ENCODE peak calls at places on chromosomes 13 and 19, in four cellular contexts. One of them, this sample, is unnamed. For H3K4me1, the result is how much of the 10 kb centered on the place peaks cover.

GRCh38 chr13:99605417-99606321 is 104.4 kb downstream of the TM9SF2 start:
- DNase-seq in IMR-90: no peak
- DNase-seq in OCI-LY7: peak
- DNase-seq in CD8-positive, alpha-beta memory T cell: peak
- DNase-seq in this sample: peak

GRCh38 chr19:57319869-57320179 is 448 bp upstream of the ZNF543 start:
- DNase-seq in OCI-LY7: no peak
- DNase-seq in IMR-90: no peak
- DNase-seq in CD8-positive, alpha-beta memory T cell: no peak
- DNase-seq in this sample: no peak

GRCh38 chr13:75305057-75305456 is 176.9 kb downstream of the TBC1D4 start:
- DNase-seq in IMR-90: no peak
- DNase-seq in OCI-LY7: no peak
- DNase-seq in CD8-positive, alpha-beta memory T cell: no peak
- DNase-seq in this sample: no peak

GRCh38 chr13:44648392-44649117 is 72.4 kb upstream of the TSC22D1 start:
- DNase-seq in OCI-LY7: no peak
- DNase-seq in IMR-90: no peak
- DNase-seq in CD8-positive, alpha-beta memory T cell: no peak
- DNase-seq in this sample: no peak

GRCh38 chr19:5503598-5503997 is 48.4 kb downstream of the ZNRF4 start:
- DNase-seq in OCI-LY7: no peak
- DNase-seq in CD8-positive, alpha-beta memory T cell: no peak
- DNase-seq in IMR-90: no peak
- DNase-seq in this sample: no peak

GRCh38 chr19:28294395-28294794 is 918.6 kb downstream of the UQCRFS1 start:
- DNase-seq in IMR-90: no peak
- DNase-seq in OCI-LY7: no peak
- DNase-seq in CD8-positive, alpha-beta memory T cell: no peak
- DNase-seq in this sample: peak

GRCh38 chr19:32652893-32653625 is 21.9 kb downstream of the ANKRD27 start:
- DNase-seq in OCI-LY7: no peak
- DNase-seq in IMR-90: peak
- DNase-seq in CD8-positive, alpha-beta memory T cell: no peak
- DNase-seq in this sample: peak

GRCh38 chr19:13849277-13849676 is 27.7 kb upstream of the NANOS3 start:
- DNase-seq in IMR-90: no peak
- DNase-seq in OCI-LY7: no peak
- DNase-seq in CD8-positive, alpha-beta memory T cell: no peak
- DNase-seq in this sample: no peak

GRCh38 chr19:15317392-15318011 is 14.8 kb downstream of the BRD4 start:
- DNase-seq in CD8-positive, alpha-beta memory T cell: no peak
- DNase-seq in IMR-90: peak
- DNase-seq in OCI-LY7: no peak
- DNase-seq in this sample: peak

GRCh38 chr13:81140675-81141074 is 799.7 kb upstream of the SPRY2 start:
- DNase-seq in CD8-positive, alpha-beta memory T cell: no peak
- DNase-seq in IMR-90: no peak
- DNase-seq in OCI-LY7: no peak
- DNase-seq in this sample: no peak
- H3K27ac ChIP-seq in CD8-positive, alpha-beta memory T cell: no peak
- H3K27ac ChIP-seq in IMR-90: no peak
- H3K27ac ChIP-seq in OCI-LY7: no peak
- H3K27ac ChIP-seq in this sample: no peak

DNA sequence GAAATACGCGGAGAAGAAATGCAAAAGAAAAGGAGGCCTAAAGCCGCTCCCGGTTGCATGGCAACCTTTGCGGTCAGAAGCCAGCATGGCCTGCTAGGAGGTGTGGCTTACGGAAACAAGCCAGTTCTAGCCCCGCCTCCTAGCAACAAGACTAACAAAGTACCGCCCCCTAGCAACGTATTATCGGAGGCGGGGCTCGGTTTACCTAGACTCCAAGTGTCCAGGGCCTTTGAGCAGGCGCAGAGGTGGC is 438 bp upstream of the CYTH2 start:
- DNase-seq in IMR-90: no peak
- DNase-seq in CD8-positive, alpha-beta memory T cell: no peak
- DNase-seq in OCI-LY7: no peak
- DNase-seq in this sample: no peak
- H3K4me3 ChIP-seq in IMR-90: peak
- H3K4me3 ChIP-seq in CD8-positive, alpha-beta memory T cell: peak
- H3K4me3 ChIP-seq in OCI-LY7: peak
- H3K4me3 ChIP-seq in this sample: peak

GRCh38 chr19:49152218-49152550 is 3.0 kb downstream of the HRC start:
- DNase-seq in IMR-90: no peak
- DNase-seq in OCI-LY7: no peak
- DNase-seq in CD8-positive, alpha-beta memory T cell: no peak
- DNase-seq in this sample: no peak

GRCh38 chr19:49150106-49150943 is 4.9 kb downstream of the HRC start:
- DNase-seq in IMR-90: peak
- DNase-seq in CD8-positive, alpha-beta memory T cell: peak
- DNase-seq in OCI-LY7: peak
- DNase-seq in this sample: peak

GRCh38 chr19:49150944-49151243 is 4.3 kb downstream of the HRC start:
- DNase-seq in OCI-LY7: no peak
- DNase-seq in IMR-90: no peak
- DNase-seq in CD8-positive, alpha-beta memory T cell: no peak
- DNase-seq in this sample: no peak

GRCh38 chr19:49153167-49153809 is 1.9 kb downstream of the HRC start:
- DNase-seq in OCI-LY7: no peak
- DNase-seq in CD8-positive, alpha-beta memory T cell: no peak
- DNase-seq in IMR-90: no peak
- DNase-seq in this sample: no peak

DNA sequence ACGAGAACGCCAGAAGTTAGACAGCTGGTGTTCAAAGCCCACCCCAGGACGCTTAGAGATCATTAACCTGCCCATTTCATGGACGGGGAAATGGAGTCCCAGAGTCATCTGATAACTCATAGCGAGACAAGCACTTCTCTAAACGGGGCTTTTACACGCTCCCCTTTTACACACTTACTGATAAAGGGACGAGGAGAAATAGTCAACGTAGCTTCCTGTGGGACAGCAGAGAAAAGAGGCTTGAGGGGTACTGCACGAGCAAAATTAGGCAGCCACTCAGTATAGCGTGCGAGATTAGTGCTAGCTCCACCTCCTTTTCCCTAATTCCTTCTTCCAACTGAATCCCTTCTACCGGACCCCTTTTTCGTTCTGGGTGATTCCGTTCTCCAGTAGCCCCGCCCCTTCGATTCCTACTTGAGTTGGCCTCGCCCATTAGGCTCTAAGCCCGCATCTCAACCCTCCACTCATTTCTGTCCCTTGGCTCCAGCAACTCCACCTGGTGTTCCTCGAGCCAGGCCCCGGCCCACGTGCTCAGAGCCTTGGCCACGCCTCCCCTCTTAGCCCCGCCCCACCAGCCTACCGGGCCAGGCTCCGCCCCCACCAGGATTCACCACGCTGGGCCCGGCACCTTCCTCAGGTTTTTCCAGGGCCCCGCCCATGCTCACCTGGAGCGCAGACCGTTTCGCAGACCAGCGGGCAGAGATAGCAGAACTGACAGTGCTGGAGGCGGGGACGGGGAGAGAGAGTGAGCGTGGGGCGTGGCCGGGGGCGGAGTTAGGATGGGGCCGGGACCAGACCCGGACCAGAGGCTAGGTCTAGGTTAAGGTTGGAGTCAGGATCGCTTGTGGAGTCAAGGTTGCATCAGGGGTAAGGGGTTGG is 3.6 kb downstream of the HRC start:
- DNase-seq in CD8-positive, alpha-beta memory T cell: peak
- DNase-seq in IMR-90: peak
- DNase-seq in OCI-LY7: peak
- DNase-seq in this sample: peak
- H3K4me1 ChIP-seq in CD8-positive, alpha-beta memory T cell: under half
- H3K4me1 ChIP-seq in IMR-90: under half
- H3K4me1 ChIP-seq in OCI-LY7: under half
- H3K4me1 ChIP-seq in this sample: under half

DNA sequence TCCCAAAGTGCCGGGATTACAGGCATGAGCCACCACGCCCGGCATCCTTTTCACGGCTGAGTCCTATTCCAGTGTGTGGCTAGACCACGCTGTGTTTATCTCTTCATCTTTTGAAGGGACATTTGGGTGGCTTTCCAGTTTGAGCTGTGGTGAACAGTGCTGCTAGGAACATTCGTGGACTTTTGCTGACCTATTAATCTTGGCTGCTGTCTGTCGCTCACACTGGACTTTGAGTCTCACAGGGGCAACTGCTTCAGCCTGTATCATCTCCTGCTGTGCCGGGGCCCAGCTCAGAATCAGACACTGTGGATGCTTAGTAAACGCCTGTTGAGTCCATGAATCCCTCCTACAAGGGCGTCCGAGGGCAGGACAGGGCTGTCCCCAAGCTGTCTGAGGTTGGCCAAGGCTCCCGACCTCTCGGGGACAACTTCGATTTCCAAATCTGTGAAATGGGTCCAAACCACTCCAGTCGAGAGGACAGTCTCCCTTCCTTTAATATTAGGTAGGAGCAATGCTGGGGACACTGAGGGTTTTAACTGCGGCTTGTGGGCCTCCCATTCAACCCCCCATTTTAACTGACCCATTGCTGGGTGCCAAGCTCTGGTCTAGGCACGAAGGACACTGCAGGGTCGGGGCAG is 48.4 kb downstream of the SMIM24 start:
- DNase-seq in CD8-positive, alpha-beta memory T cell: no peak
- DNase-seq in OCI-LY7: no peak
- DNase-seq in IMR-90: no peak
- DNase-seq in this sample: no peak
- H3K27ac ChIP-seq in CD8-positive, alpha-beta memory T cell: no peak
- H3K27ac ChIP-seq in OCI-LY7: no peak
- H3K27ac ChIP-seq in IMR-90: no peak
- H3K27ac ChIP-seq in this sample: no peak